ENCODE peak calls at places on chromosomes 2 and 18, in ten cellular contexts. L is aorta; N is cardiac muscle cell; A is coronary artery; P is Panc1; J is heart left ventricle; I is GM23338; K is CD4-positive, CD25-positive, alpha-beta regulatory T cell; X is brain microvascular endothelial cell; W is psoas muscle. U is an unnamed sample.

GRCh38 chr2:26852405-26853348 is 4.7 kb downstream of the DPYSL5 start:
- DNase-seq in N (peak; percentile 36), X (no peak), I (no peak), P (no peak), W (no peak), L (no peak), K (no peak), A (no peak), J (peak; percentile 43), U (no peak)

GRCh38 chr2:42933824-42934254 is 141.5 kb upstream of the HAAO start:
- DNase-seq in P (no peak), W (no peak), K (no peak), L (no peak), X (no peak), J (no peak), I (no peak), N (no peak), A (no peak), U (no peak)

GRCh38 chr2:160984426-160985077 is 175.7 kb upstream of the TANK start:
- DNase-seq in L (no peak), J (peak; percentile 76), X (no peak), P (no peak), K (no peak), I (no peak), A (no peak), N (peak; percentile 84), W (no peak), U (peak; percentile 36)

GRCh38 chr2:20400787-20401494 is 45.9 kb upstream of the RHOB start:
- DNase-seq in P (no peak), A (no peak), J (no peak), L (no peak), W (no peak), N (no peak), I (no peak), X (no peak), K (no peak), U (no peak)

GRCh38 chr2:189601043-189601442 is 20.5 kb upstream of the SLC40A1 start:
- DNase-seq in P (no peak), A (no peak), K (no peak), X (peak; percentile 91), N (no peak), L (no peak), I (no peak), W (no peak), J (no peak), U (no peak)

GRCh38 chr2:160970052-160970846 is 190.0 kb upstream of the TANK start:
- DNase-seq in J (no peak), I (peak; percentile 95), N (peak; percentile 77), K (no peak), P (peak; percentile 43), X (peak; percentile 75), A (no peak), L (no peak), W (no peak), U (peak; percentile 65)

GRCh38 chr2:23361185-23361584 is 23.8 kb upstream of the KLHL29 start:
- DNase-seq in A (no peak), W (no peak), K (no peak), J (no peak), X (no peak), I (no peak), N (no peak), P (no peak), L (no peak), U (no peak)

GRCh38 chr2:100865819-100866462 is 46.0 kb downstream of the NPAS2 start:
- DNase-seq in J (no peak), N (no peak), W (no peak), I (no peak), A (no peak), X (peak; percentile 70), L (no peak), P (peak; percentile 71), K (no peak), U (no peak)

GRCh38 chr18:64283059-64283458 is 134.2 kb upstream of the LINC00305 start:
- DNase-seq in J (no peak), W (no peak), P (no peak), A (no peak), N (no peak), X (no peak), I (no peak), K (no peak), L (no peak), U (no peak)

GRCh38 chr2:136858656-136859055 is 93.3 kb downstream of the THSD7B start:
- DNase-seq in I (no peak), K (no peak), A (no peak), P (no peak), W (no peak), L (no peak), N (no peak), X (no peak), J (no peak), U (no peak)

GRCh38 chr2:65130440-65131175 is 702 bp upstream of the RAB1A start:
- DNase-seq in L (no peak), P (no peak), K (no peak), X (no peak), W (no peak), A (no peak), I (no peak), N (no peak), J (no peak), U (no peak)

GRCh38 chr2:25257032-25257455 is 84.7 kb downstream of the DNMT3A start:
- DNase-seq in N (peak; percentile 91), X (peak; percentile 61), W (peak; percentile 66), A (no peak), J (peak; percentile 61), K (no peak), L (no peak), P (no peak), I (peak; percentile 58), U (no peak)

GRCh38 chr2:26740890-26741302 is 23.2 kb upstream of the SLC35F6 start:
- DNase-seq in X (no peak), J (no peak), K (no peak), W (no peak), A (no peak), P (no peak), L (no peak), N (peak; percentile 39), I (peak; percentile 47), U (peak; percentile 26)

GRCh38 chr2:17334300-17334699 is 183.9 kb downstream of the RAD51AP2 start:
- DNase-seq in K (no peak), A (no peak), I (no peak), N (no peak), J (no peak), W (no peak), L (no peak), X (no peak), P (no peak), U (no peak)

GRCh38 chr2:30428827-30429461 is 18.1 kb upstream of the LCLAT1 start:
- DNase-seq in W (no peak), K (no peak), J (no peak), L (no peak), P (no peak), A (no peak), I (no peak), N (no peak), X (no peak), U (no peak)

GRCh38 chr18:10401489-10401888 is 52.9 kb upstream of the APCDD1 start:
- DNase-seq in X (no peak), N (no peak), K (no peak), I (no peak), J (no peak), L (no peak), A (no peak), W (no peak), P (no peak), U (no peak)

GRCh38 chr2:197286805-197287595 is 23.6 kb downstream of the ANKRD44 start:
- DNase-seq in P (peak; percentile 90), I (no peak), J (peak; percentile 54), K (peak; percentile 76), W (no peak), X (peak; percentile 91), N (no peak), A (no peak), L (peak; percentile 69), U (peak; percentile 63)

GRCh38 chr2:241505781-241506201 is 2.6 kb downstream of the STK25 start:
- DNase-seq in J (no peak), W (peak; percentile 95), K (no peak), I (no peak), P (no peak), N (no peak), X (no peak), A (no peak), L (no peak), U (no peak)
- H3K4me3 ChIP-seq in J (no peak overlapping the region), W (peak overlapping the region; percentile 85), K (no peak overlapping the region), I (no peak overlapping the region), P (no peak overlapping the region), N (no peak overlapping the region), X (no peak overlapping the region), A (no peak overlapping the region), L (no peak overlapping the region), U (no peak overlapping the region)

DNA sequence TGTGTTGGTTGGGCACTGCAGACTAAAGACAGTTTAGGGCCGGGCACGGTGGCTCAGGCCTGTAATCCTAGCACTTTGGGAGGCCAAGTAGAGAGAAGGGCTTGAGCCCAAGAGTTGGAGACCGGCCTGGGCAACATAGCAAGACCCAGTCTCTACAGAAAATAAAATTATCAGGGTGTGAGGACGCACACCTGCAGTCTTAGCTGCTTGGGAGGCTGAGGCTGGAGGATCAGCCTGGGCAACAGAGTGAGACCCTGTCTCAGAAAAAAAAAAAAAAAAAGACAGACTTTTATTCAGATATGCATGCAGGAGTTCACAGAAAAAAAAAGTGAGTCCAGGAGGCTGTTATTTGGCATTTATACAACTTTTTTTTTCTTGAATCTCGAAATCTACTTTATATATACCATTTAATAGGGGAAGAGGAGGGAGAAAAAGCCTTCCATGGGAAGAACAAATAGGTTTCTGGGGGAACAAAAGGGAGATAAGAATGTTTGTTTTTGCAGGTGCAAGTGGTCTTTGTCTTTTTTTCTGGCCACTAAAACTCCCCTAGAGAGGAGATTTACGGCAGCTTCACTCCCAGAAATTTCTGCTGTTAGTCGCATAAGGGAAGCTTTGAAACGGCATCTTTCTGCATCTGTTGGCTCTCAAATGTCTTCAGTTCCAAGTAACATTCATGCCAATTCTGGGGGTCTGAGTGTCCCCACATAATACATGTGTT is 4.1 kb upstream of the MSH6 start:
- DNase-seq in X (no peak), W (no peak), K (no peak), P (no peak), L (no peak), A (no peak), N (no peak), I (no peak), J (no peak), U (no peak)
- H3K4me3 ChIP-seq in X (no peak overlapping the region), W (no peak overlapping the region), K (no peak overlapping the region), P (no peak overlapping the region), L (no peak overlapping the region), A (no peak overlapping the region), N (no peak overlapping the region), I (no peak overlapping the region), J (no peak overlapping the region), U (no peak overlapping the region)

DNA sequence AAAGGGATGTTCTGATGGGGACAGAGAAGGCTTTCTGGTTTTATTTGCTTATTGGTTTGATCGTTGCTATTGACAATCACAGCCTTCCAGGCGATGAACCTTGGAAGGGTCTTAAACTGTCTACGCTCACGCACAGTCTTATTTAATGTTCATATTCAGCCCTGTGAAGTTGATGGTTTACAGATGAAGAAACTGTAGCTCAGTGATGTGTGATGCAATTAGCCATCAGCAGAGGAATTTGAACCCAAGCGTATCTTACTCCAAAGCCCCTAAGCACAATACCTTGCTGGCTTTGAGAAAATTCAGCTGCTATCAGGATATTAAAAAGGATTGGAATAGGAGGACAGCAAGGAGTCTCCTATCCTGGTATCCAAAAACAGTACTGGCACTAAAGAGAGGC is 98.3 kb upstream of the STPG4 start:
- DNase-seq in W (no peak), I (no peak), N (no peak), P (no peak), L (no peak), J (no peak), X (no peak), K (no peak), A (no peak), U (no peak)
- H3K4me3 ChIP-seq in W (no peak overlapping the region), I (no peak overlapping the region), N (no peak overlapping the region), P (no peak overlapping the region), L (no peak overlapping the region), J (no peak overlapping the region), X (no peak overlapping the region), K (no peak overlapping the region), A (no peak overlapping the region), U (no peak overlapping the region)

GRCh38 chr2:113240915-113241911 is 37.5 kb downstream of the PAX8 start:
- DNase-seq in K (no peak), N (no peak), I (no peak), P (peak; percentile 100), W (peak; percentile 83), L (peak; percentile 90), X (peak; percentile 94), J (peak; percentile 69), A (peak; percentile 94), U (peak; percentile 29)
- H3K4me3 ChIP-seq in K (no peak overlapping the region), N (no peak overlapping the region), I (no peak overlapping the region), P (no peak overlapping the region), W (no peak overlapping the region), L (no peak overlapping the region), X (no peak overlapping the region), J (no peak overlapping the region), A (peak overlapping the region; percentile 11), U (no peak overlapping the region)